ENCODE peak calls at places on chromosomes 5 and 9, in four cellular contexts. U is fibroblast of the conjunctiva, M is posterior cingulate gyrus, W is stromal cell of bone marrow. I is an unnamed sample.

GRCh38 chr9:113828211-113828610 is 47.9 kb upstream of the ZNF618 start:
- DNase-seq in U (no peak), W (no peak), M (no peak), I (no peak)

GRCh38 chr5:117455236-117456233 is 880.9 kb upstream of the SEMA6A start:
- DNase-seq in U (no peak), M (no peak), W (no peak), I (no peak)

GRCh38 chr9:113520109-113520642 is 56.6 kb downstream of the RGS3 start:
- DNase-seq in U (no peak), M (no peak), W (no peak), I (no peak)

GRCh38 chr5:35369965-35370790 is 139.9 kb upstream of the PRLR start:
- DNase-seq in U (no peak), M (no peak), W (no peak), I (no peak)

GRCh38 chr9:2261421-2262103 is 246.4 kb downstream of the SMARCA2 start:
- DNase-seq in W (no peak), U (no peak), M (no peak), I (no peak)

GRCh38 chr5:89073045-89073444 is 190.1 kb upstream of the MEF2C start:
- DNase-seq in M (no peak), U (no peak), W (no peak), I (no peak)

GRCh38 chr5:79346420-79346824 is 110.5 kb downstream of the JMY start:
- DNase-seq in W (peak), U (no peak), M (no peak), I (no peak)

GRCh38 chr5:922041-922744 is 29.5 kb downstream of the TRIP13 start:
- DNase-seq in U (no peak), W (no peak), M (no peak), I (no peak)

GRCh38 chr5:138654281-138654867 is 79.2 kb upstream of the HSPA9 start:
- DNase-seq in U (no peak), W (no peak), M (no peak), I (no peak)